ENCODE peak calls at places on chromosome 4, in five cellular contexts. Y is nucleus accumbens; K is Panc1; R is choroid plexus epithelial cell; B is effector CD4-positive, alpha-beta T cell. L is an unnamed sample.

GRCh38 chr4:41957634-41958033 is 22.4 kb downstream of the TMEM33 start:
- DNase-seq in Y (no peak), R (peak; percentile 41), K (no peak), B (no peak), L (no peak)

GRCh38 chr4:183261953-183262775 is 57.9 kb downstream of the CLDN22 start:
- DNase-seq in B (peak; percentile 58), R (peak; percentile 87), Y (peak; percentile 78), K (no peak), L (peak; percentile 38)

GRCh38 chr4:85153221-85153620 is 186.7 kb upstream of the WDFY3 start:
- DNase-seq in Y (no peak), K (no peak), B (no peak), R (no peak), L (no peak)

GRCh38 chr4:138410266-138410665 is 168.1 kb upstream of the SLC7A11 start:
- DNase-seq in R (no peak), K (no peak), B (no peak), Y (no peak), L (no peak)

GRCh38 chr4:179595671-179596410 is 2153.6 kb upstream of the AGA start:
- DNase-seq in R (peak; percentile 11), B (no peak), Y (no peak), K (no peak), L (no peak)

GRCh38 chr4:151660676-151661075 is 100.1 kb downstream of the GATB start:
- DNase-seq in R (no peak), K (no peak), B (no peak), Y (no peak), L (no peak)

GRCh38 chr4:20618729-20619128 is 81.5 kb upstream of the PACRGL start:
- DNase-seq in K (no peak), Y (no peak), B (no peak), R (no peak), L (no peak)

GRCh38 chr4:154743683-154744340 is at the start of gene LRAT:
- DNase-seq in K (no peak), Y (peak; percentile 44), B (peak; percentile 3), R (no peak), L (peak; percentile 91)

GRCh38 chr4:18318682-18319410 is 297.3 kb upstream of the LCORL start:
- DNase-seq in K (no peak), B (no peak), Y (peak; percentile 0), R (peak; percentile 1), L (no peak)

GRCh38 chr4:125319311-125319710 is 4.6 kb downstream of the FAT4 start:
- DNase-seq in R (peak; percentile 29), K (no peak), B (no peak), Y (no peak), L (no peak)

GRCh38 chr4:127575888-127576287 is 56.9 kb upstream of the INTU start:
- DNase-seq in B (no peak), Y (no peak), K (no peak), R (peak; percentile 3), L (no peak)

L was measured in H1.